ENCODE peak calls at places on chromosomes 3 and 15, in nine cellular contexts. U is colonic mucosa, B is mammary epithelial cell, H is A549, K is transverse colon, M is GM23338, J is spleen, G is ovary, Q is heart left ventricle. V is an unnamed sample.

GRCh38 chr15:31501536-31502157 is 175.0 kb downstream of the KLF13 start:
- DNase-seq in J (no peak), Q (no peak), B (no peak), M (no peak), H (no peak), G (no peak), K (no peak), U (no peak), V (no peak)

GRCh38 chr3:127497166-127497565 is 93.4 kb downstream of the TPRA1 start:
- DNase-seq in G (no peak), H (no peak), K (no peak), J (no peak), U (no peak), B (no peak), Q (no peak), M (no peak), V (no peak)

GRCh38 chr3:144801890-144802289 is 830.3 kb downstream of the DIPK2A start:
- DNase-seq in Q (no peak), J (peak; percentile 67), M (no peak), K (no peak), B (no peak), G (no peak), U (no peak), H (no peak), V (no peak)

GRCh38 chr15:31228980-31229826 is 97.4 kb upstream of the KLF13 start:
- DNase-seq in U (peak; percentile 81), G (no peak), B (no peak), K (peak; percentile 87), M (peak; percentile 29), J (peak; percentile 87), Q (peak; percentile 51), H (peak; percentile 47), V (no peak)

GRCh38 chr3:53629396-53629711 is 134.9 kb downstream of the CACNA1D start:
- DNase-seq in U (no peak), H (no peak), K (no peak), Q (no peak), B (no peak), M (no peak), J (no peak), G (no peak), V (no peak)

GRCh38 chr3:10560060-10560861 is 54.9 kb upstream of the ATP2B2 start:
- DNase-seq in U (no peak), Q (no peak), K (no peak), B (no peak), M (no peak), G (no peak), J (no peak), H (no peak), V (no peak)

GRCh38 chr15:79475312-79475711 is 43.2 kb downstream of the MINAR1 start:
- DNase-seq in B (peak; percentile 26), K (no peak), U (no peak), H (no peak), J (no peak), G (no peak), Q (no peak), M (no peak), V (no peak)

GRCh38 chr15:42332331-42332730 is 27.0 kb upstream of the CAPN3 start:
- DNase-seq in J (no peak), Q (no peak), U (no peak), G (no peak), B (peak; percentile 9), K (no peak), H (no peak), M (no peak), V (no peak)

GRCh38 chr3:96101013-96101412 is 713.4 kb upstream of the EPHA6 start:
- DNase-seq in Q (no peak), J (no peak), H (no peak), G (no peak), U (no peak), K (no peak), B (no peak), M (peak; percentile 12), V (no peak)

GRCh38 chr15:77266708-77267387 is 153.1 kb downstream of the PEAK1 start:
- DNase-seq in B (peak; percentile 67), Q (no peak), M (no peak), G (no peak), K (no peak), H (peak; percentile 45), U (no peak), J (no peak), V (no peak)

GRCh38 chr3:125245521-125245920 is 33.0 kb upstream of the SLC12A8 start:
- DNase-seq in Q (no peak), H (no peak), B (no peak), U (no peak), K (no peak), G (no peak), M (no peak), J (no peak), V (no peak)

GRCh38 chr3:189806171-189806951 is 175.2 kb downstream of the TP63 start:
- DNase-seq in U (no peak), H (no peak), K (no peak), J (no peak), Q (no peak), M (peak; percentile 62), B (no peak), G (no peak), V (no peak)

GRCh38 chr15:79629687-79630086 is 197.6 kb downstream of the MINAR1 start:
- DNase-seq in Q (peak; percentile 25), G (no peak), K (no peak), U (no peak), J (no peak), H (no peak), M (no peak), B (no peak), V (no peak)

GRCh38 chr15:56146756-56147155 is 96.9 kb downstream of the RFX7 start:
- DNase-seq in B (no peak), U (no peak), M (no peak), H (no peak), J (no peak), K (no peak), Q (no peak), G (no peak), V (no peak)

GRCh38 chr15:53260647-53261046 is 470.5 kb upstream of the ONECUT1 start:
- DNase-seq in G (no peak), K (no peak), Q (no peak), H (no peak), J (no peak), U (no peak), M (no peak), B (no peak), V (no peak)

GRCh38 chr3:55906896-55907295 is 419.8 kb upstream of the WNT5A start:
- DNase-seq in B (peak; percentile 32), G (no peak), Q (no peak), H (no peak), U (no peak), J (no peak), K (no peak), M (no peak), V (no peak)

DNA sequence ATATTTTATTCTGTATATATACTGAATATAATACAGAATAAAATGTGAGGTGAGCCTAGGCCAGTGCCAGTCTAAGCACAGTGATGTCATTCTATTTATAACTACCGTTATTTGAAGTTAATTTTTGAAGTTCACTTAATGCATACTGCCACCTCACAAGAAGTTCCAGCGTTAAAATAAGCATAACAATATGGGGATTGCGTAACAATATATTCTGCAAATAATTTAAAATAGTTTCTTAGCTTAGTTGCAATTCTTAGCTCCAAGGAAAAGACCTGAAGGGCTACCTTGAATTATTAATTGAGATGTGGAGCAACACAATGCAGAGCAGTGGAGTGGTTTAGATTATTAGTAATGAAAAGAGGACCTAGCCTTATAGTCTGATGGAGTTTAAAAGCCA is 390.5 kb upstream of the ROBO1 start:
- DNase-seq in B (no peak), H (no peak), J (no peak), M (no peak), K (no peak), G (no peak), U (no peak), Q (no peak), V (no peak)
- TF ChIP-seq CTCF in B (no peak), H (no peak), J (no peak), M (no peak), K (no peak), G (no peak), U (no peak), Q (no peak), V (no peak)

GRCh38 chr3:186098740-186099139 is 10.1 kb downstream of the ETV5 start:
- DNase-seq in U (no peak), Q (no peak), B (no peak), K (no peak), G (no peak), M (no peak), J (no peak), H (no peak), V (no peak)

GRCh38 chr3:186097663-186098451 is 11.0 kb downstream of the ETV5 start:
- DNase-seq in J (no peak), U (peak; percentile 86), M (peak; percentile 94), B (peak; percentile 85), G (peak; percentile 21), Q (peak; percentile 75), K (peak; percentile 67), H (peak; percentile 91), V (peak; percentile 43)

GRCh38 chr3:186095584-186096061 is 13.3 kb downstream of the ETV5 start:
- DNase-seq in U (no peak), Q (no peak), K (no peak), B (no peak), M (no peak), J (no peak), H (no peak), G (no peak), V (no peak)

GRCh38 chr3:186096295-186096694 is 12.6 kb downstream of the ETV5 start:
- DNase-seq in G (no peak), J (no peak), H (no peak), U (no peak), Q (no peak), B (no peak), K (no peak), M (no peak), V (no peak)

GRCh38 chr3:186097317-186097662 is 11.6 kb downstream of the ETV5 start:
- DNase-seq in B (no peak), J (no peak), Q (no peak), U (no peak), G (no peak), M (no peak), H (no peak), K (no peak), V (no peak)
- H3K4me3 ChIP-seq in B (no peak overlapping the region), J (peak overlapping the region; percentile 19), Q (peak overlapping the region; percentile 62), U (peak overlapping the region; percentile 1), G (no peak overlapping the region), M (peak overlapping the region; percentile 62), H (peak overlapping the region; percentile 12), K (no peak overlapping the region), V (peak overlapping the region; percentile 38)

DNA sequence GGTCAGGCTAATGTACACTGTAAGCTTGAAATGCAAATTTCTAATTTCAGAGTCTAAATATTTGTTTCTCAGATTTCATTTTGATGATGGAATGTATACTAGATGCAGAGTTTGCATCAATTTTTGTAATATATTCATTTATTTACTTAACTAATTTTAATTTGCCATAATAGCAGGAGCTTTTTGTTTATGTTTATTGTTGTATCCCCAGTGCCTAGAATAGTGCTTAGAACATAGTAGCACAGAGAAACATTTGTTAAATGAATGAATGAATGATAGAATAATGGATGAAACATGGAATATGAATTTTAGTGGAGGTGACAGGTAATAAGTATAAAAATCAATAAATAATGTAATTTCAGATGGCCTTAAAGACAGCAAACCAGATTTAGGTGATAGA is 5.2 kb upstream of the GALK2 start:
- DNase-seq in H (no peak), J (no peak), B (no peak), Q (no peak), M (no peak), K (no peak), U (no peak), G (no peak), V (no peak)
- H3K4me1 ChIP-seq in H (peaks cover 6% of the 10 kb centered on the region), J (peaks cover 5% of the 10 kb centered on the region), B (no peaks in the 10 kb centered on the region), Q (peaks cover 3% of the 10 kb centered on the region), M (no peaks in the 10 kb centered on the region), K (no peaks in the 10 kb centered on the region), U (no peaks in the 10 kb centered on the region), G (no peaks in the 10 kb centered on the region), V (peaks cover 4% of the 10 kb centered on the region)

GRCh38 chr3:124033360-124034015 is 41.6 kb upstream of the ROPN1 start:
- DNase-seq in B (peak; percentile 1), H (peak; percentile 11), U (no peak), M (peak; percentile 51), G (no peak), Q (peak; percentile 26), K (peak; percentile 10), J (peak; percentile 75), V (peak; percentile 64)
- TF ChIP-seq CTCF in B (no peak), H (no peak), U (peak; percentile 6), M (no peak), G (no peak), Q (no peak), K (no peak), J (no peak), V (no peak)

V was measured in tibial artery.